ENCODE peak calls at places on chromosomes 12 and 14, in four cellular contexts. Y is PC-3, B is GM12878, D is fibroblast of lung. S is an unnamed sample.

GRCh38 chr14:70789361-70789760 is 20.0 kb downstream of the MAP3K9 start:
- DNase-seq in Y (peak), B (no peak), D (peak), S (peak)

GRCh38 chr14:85539510-85539909 is 9.6 kb downstream of the FLRT2 start:
- DNase-seq in Y (no peak), B (no peak), D (no peak), S (no peak)

GRCh38 chr12:42446761-42447160 is 120.8 kb downstream of the PPHLN1 start:
- DNase-seq in Y (no peak), B (no peak), D (peak), S (peak)

GRCh38 chr14:58808828-58809227 is 171.1 kb downstream of the DACT1 start:
- DNase-seq in Y (peak), B (no peak), D (no peak), S (no peak)

GRCh38 chr12:81450920-81451739 is 308.0 kb downstream of the PPFIA2 start:
- DNase-seq in Y (peak), B (no peak), D (peak), S (no peak)

GRCh38 chr14:22433059-22433458 is 156.0 kb downstream of the DAD1 start:
- DNase-seq in Y (no peak), B (no peak), D (no peak), S (no peak)

GRCh38 chr14:31895206-31895605 is 181.9 kb upstream of the ARHGAP5 start:
- DNase-seq in Y (peak), B (no peak), D (peak), S (no peak)

GRCh38 chr14:67532998-67533753 is at the start of gene PLEKHH1:
- DNase-seq in Y (peak), B (no peak), D (peak), S (no peak)

GRCh38 chr14:60643443-60644402 is 5.6 kb downstream of the SIX1 start:
- DNase-seq in Y (no peak), B (no peak), D (no peak), S (peak)

DNA sequence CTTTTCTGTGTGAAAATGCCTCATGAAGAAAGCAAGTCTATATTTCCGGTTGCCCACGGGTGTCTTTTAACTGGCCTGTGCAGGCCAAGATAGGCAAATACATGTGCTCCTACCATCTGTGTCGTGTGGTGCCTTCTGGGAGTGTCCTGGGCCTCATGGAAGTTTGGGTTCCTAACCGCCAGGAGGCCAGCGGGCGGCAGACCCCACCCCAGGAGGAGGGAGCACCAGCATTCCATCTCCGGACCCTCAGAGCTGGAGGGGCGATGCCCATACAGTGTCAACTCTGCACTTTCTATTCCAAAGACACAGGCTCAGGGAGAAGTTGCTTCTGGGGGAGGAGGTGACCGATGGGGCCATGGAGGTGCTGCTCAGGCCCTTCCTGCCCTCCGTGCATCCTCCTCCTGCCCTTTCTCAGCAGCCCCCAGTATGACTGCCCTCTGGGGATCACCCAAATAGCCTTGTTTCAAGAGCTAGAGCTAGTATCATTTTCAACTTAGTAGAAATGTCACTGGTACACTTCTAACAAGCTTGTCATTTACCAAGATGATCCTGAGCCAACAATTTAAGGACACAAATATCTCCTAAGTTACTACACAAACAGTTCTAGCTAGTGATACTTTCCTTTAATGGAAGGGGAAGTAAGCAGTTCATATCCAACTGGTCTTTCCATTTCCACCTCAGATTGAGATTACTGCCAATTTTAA is 17.8 kb downstream of the CCDC92 start:
- DNase-seq in Y (no peak), B (no peak), D (no peak), S (no peak)
- TF ChIP-seq EZH2 in Y (no peak), B (no peak), D (no peak), S (no peak)

GRCh38 chr12:27547592-27547991 is 23.6 kb downstream of the PPFIBP1 start:
- DNase-seq in Y (no peak), B (no peak), D (no peak), S (no peak)

GRCh38 chr12:27549231-27549800 is 25.3 kb downstream of the PPFIBP1 start:
- DNase-seq in Y (peak), B (no peak), D (peak), S (no peak)

GRCh38 chr12:27542628-27543027 is 18.6 kb downstream of the PPFIBP1 start:
- DNase-seq in Y (no peak), B (no peak), D (peak), S (no peak)

GRCh38 chr12:27548301-27549199 is 24.5 kb downstream of the PPFIBP1 start:
- DNase-seq in Y (peak), B (no peak), D (no peak), S (no peak)

GRCh38 chr12:27545666-27546065 is 21.7 kb downstream of the PPFIBP1 start:
- DNase-seq in Y (no peak), B (no peak), D (peak), S (no peak)
- H3K27ac ChIP-seq in Y (no peak), B (no peak), D (no peak), S (no peak)

DNA sequence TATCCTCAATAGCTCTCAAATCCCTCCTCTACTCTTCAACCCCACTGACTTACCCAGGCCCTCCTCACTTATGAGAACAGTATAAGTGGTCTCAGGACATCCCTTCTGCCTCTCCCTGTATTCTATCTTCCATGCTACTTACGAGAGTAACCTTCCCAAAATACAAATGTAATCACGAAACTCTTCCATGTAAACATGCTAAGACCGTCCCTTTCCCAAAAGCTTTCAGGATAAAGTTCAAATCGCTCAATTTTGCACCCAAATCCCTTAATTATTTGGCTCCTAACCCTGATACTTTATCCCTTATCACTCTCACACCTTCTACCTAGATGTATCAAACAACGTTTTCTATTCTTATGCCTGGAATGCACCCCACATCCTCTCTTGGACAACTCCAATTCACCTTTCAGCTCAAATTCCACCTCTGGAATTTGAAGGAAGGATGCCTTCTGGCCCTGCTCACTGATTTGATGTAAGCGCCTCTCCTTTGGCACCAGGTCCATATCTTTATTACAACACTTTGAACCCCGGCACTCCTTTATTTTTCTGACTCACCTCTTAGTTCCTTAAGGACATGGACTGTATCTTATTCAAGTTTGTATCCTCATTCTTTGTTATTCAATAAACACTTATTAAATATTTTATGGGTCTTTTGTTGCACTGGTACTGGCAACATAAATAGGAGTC is 3.2 kb downstream of the GALC start:
- DNase-seq in Y (peak), B (no peak), D (no peak), S (no peak)
- TF ChIP-seq EZH2 in Y (no peak), B (no peak), D (no peak), S (no peak)

GRCh38 chr12:46471404-46471803 is 98.8 kb upstream of the SLC38A2 start:
- DNase-seq in Y (no peak), B (no peak), D (peak), S (no peak)

GRCh38 chr12:46472893-46473633 is 100.5 kb upstream of the SLC38A2 start:
- DNase-seq in Y (peak), B (no peak), D (peak), S (no peak)

GRCh38 chr12:46472144-46472705 is 99.7 kb upstream of the SLC38A2 start:
- DNase-seq in Y (no peak), B (no peak), D (no peak), S (no peak)

GRCh38 chr12:46475972-46476645 is 103.5 kb upstream of the SLC38A2 start:
- DNase-seq in Y (no peak), B (no peak), D (no peak), S (no peak)

DNA sequence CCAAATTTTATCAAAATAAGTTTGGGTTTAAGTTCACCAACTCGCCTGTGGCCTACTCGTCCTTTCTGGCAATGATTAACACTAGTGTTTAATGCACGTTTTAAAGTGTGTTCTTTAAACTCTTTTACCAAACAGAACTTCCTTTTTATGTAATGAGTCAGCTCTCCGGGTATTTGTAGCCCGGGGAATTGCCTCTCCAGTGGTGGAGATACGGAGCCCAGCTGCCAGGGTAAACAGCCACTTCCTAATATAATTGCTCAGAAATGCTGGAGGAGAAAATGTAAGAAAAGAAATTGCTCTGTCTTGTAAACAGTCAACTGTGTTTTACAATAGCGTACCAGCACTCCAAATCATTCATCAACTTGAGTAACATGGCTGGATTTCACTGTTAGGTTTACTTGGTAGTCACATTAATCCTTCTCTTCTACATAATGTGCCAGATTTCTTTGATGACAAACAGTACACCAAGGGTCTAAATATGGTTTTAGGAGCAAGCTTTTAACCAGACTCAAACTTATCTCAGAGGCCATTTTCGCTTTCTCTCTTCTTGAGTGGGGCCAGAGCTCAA is 101.1 kb upstream of the SLC38A2 start:
- DNase-seq in Y (peak), B (peak), D (peak), S (peak)
- H3K27ac ChIP-seq in Y (peak), B (peak), D (peak), S (peak)

S was measured in SK-N-MC.